ENCODE peak calls at places on chromosomes 6 and 20, in nine cellular contexts. R is uterus, Z is lower lobe of right lung, J is sigmoid colon, W is endodermal cell, I is PC-9, T is left lung, S is ascending aorta, X is upper lobe of right lung. G is an unnamed sample.

GRCh38 chr6:166771701-166772100 is 144.7 kb upstream of the RPS6KA2 start:
- DNase-seq in I (no peak), J (no peak), S (no peak), W (peak; percentile 20), T (no peak), Z (no peak), R (no peak), X (no peak), G (no peak)

GRCh38 chr6:37452522-37452921 is 19.5 kb downstream of the CMTR1 start:
- DNase-seq in I (no peak), S (no peak), R (no peak), X (no peak), T (no peak), Z (no peak), W (no peak), J (no peak), G (no peak)

GRCh38 chr6:118930680-118931079 is 4.3 kb downstream of the MCM9 start:
- DNase-seq in W (no peak), T (no peak), R (no peak), I (no peak), J (no peak), S (no peak), Z (no peak), X (no peak), G (no peak)

GRCh38 chr6:158663465-158664167 is 13.8 kb downstream of the SYTL3 start:
- DNase-seq in I (peak; percentile 71), W (no peak), X (no peak), S (no peak), J (no peak), R (no peak), T (no peak), Z (no peak), G (no peak)

GRCh38 chr6:73116330-73116729 is 109.0 kb downstream of the KHDC1L start:
- DNase-seq in T (no peak), J (no peak), W (no peak), X (no peak), Z (no peak), S (no peak), I (no peak), R (no peak), G (no peak)

GRCh38 chr20:8389381-8390368 is 257.6 kb downstream of the PLCB1 start:
- DNase-seq in Z (no peak), X (no peak), J (no peak), R (no peak), S (no peak), I (peak; percentile 41), T (no peak), W (no peak), G (no peak)

GRCh38 chr6:41278699-41279405 is 7.6 kb downstream of the TREM1 start:
- DNase-seq in T (no peak), I (no peak), W (peak; percentile 92), R (peak; percentile 39), S (no peak), Z (peak; percentile 68), J (no peak), X (no peak), G (peak; percentile 47)

GRCh38 chr6:11575408-11576033 is 38.0 kb downstream of the TMEM170B start:
- DNase-seq in X (no peak), T (no peak), R (peak; percentile 35), I (peak; percentile 86), Z (no peak), J (peak; percentile 77), W (peak; percentile 84), S (no peak), G (peak; percentile 7)

GRCh38 chr6:43779864-43780260 is 9.9 kb downstream of the VEGFA start:
- DNase-seq in T (no peak), X (no peak), Z (peak; percentile 43), S (no peak), J (no peak), R (peak; percentile 60), W (no peak), I (no peak), G (no peak)

GRCh38 chr20:62528983-62529891 is 53.4 kb upstream of the GATA5 start:
- DNase-seq in I (no peak), S (no peak), W (no peak), X (no peak), Z (no peak), T (no peak), R (no peak), J (peak; percentile 83), G (no peak)

GRCh38 chr6:73515204-73516101 is 5.4 kb downstream of the EEF1A1 start:
- DNase-seq in Z (no peak), X (no peak), W (peak; percentile 65), T (no peak), J (peak; percentile 71), I (peak; percentile 85), S (no peak), R (peak; percentile 25), G (peak; percentile 20)

GRCh38 chr20:38308447-38308846 is 4.5 kb downstream of the BPI start:
- DNase-seq in X (no peak), S (no peak), Z (no peak), T (no peak), J (no peak), W (no peak), I (no peak), R (no peak), G (no peak)

DNA sequence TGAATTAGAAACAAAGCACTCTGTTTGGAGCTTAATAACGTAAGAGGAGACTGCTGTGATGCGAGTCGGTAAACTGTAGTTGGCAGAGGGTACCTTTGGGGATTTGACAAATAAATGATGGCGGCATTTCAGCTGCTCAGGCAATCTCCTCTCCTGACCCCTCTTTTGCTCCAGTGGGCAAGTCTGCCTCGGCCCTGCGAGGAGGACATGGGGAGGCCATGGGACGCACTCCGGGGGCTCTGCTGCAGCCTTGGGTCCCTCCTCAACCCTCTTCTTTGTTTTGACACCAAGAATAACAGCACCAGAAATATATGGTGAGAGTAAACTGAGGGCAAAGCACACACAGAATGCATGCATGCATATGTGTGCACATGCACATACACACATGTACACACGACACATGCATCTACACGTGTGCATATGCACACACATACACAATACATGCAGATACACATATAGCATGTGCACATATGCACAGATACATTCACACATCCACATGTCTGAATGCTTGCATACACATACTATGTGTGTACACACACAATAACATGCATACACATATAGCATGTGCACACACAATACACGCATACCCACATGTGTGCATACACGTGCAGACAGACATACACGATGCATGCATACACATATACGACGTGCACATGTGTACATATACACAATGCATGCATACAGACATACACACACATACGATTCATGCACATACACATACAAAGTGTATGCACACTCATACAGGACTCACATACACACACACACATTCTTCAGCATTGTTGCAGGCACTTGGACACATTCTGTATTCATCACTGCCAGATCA is 24.4 kb upstream of the IRF4 start:
- DNase-seq in J (no peak), I (no peak), S (no peak), W (no peak), X (no peak), T (peak; percentile 76), R (no peak), Z (no peak), G (no peak)
- H3K9me3 ChIP-seq in J (peaks cover 6% of the 10 kb centered on the region), I (peaks cover 6% of the 10 kb centered on the region), S (no peaks in the 10 kb centered on the region), W (peaks cover 27% of the 10 kb centered on the region), X (no peaks in the 10 kb centered on the region), T (no peaks in the 10 kb centered on the region), R (no peaks in the 10 kb centered on the region), Z (peaks cover 10% of the 10 kb centered on the region), G (no peaks in the 10 kb centered on the region)

GRCh38 chr20:47206962-47207641 is 149.4 kb downstream of the ZMYND8 start:
- DNase-seq in I (no peak), W (peak; percentile 65), X (no peak), R (no peak), S (no peak), J (no peak), T (no peak), Z (no peak), G (no peak)

GRCh38 chr20:47202765-47203667 is 153.5 kb downstream of the ZMYND8 start:
- DNase-seq in X (no peak), R (no peak), J (no peak), T (no peak), S (no peak), I (no peak), W (no peak), Z (no peak), G (no peak)

GRCh38 chr20:47204008-47204745 is 152.3 kb downstream of the ZMYND8 start:
- DNase-seq in Z (no peak), S (no peak), T (no peak), J (no peak), R (no peak), I (peak; percentile 97), W (no peak), X (no peak), G (no peak)

GRCh38 chr20:47204746-47205122 is 151.8 kb downstream of the ZMYND8 start:
- DNase-seq in X (no peak), W (no peak), Z (no peak), R (no peak), I (no peak), T (no peak), S (no peak), J (no peak), G (no peak)

GRCh38 chr20:47205577-47206123 is 150.8 kb downstream of the ZMYND8 start:
- DNase-seq in S (no peak), W (peak; percentile 84), X (peak; percentile 78), R (no peak), T (peak; percentile 83), J (peak; percentile 70), Z (peak; percentile 77), I (peak; percentile 93), G (peak; percentile 41)
- TF ChIP-seq CTCF in S (peak; percentile 57), W (peak; percentile 72), X (peak; percentile 88), R (no peak), T (peak; percentile 31), J (no peak), Z (peak; percentile 87), I (peak; percentile 76), G (peak; percentile 75)

DNA sequence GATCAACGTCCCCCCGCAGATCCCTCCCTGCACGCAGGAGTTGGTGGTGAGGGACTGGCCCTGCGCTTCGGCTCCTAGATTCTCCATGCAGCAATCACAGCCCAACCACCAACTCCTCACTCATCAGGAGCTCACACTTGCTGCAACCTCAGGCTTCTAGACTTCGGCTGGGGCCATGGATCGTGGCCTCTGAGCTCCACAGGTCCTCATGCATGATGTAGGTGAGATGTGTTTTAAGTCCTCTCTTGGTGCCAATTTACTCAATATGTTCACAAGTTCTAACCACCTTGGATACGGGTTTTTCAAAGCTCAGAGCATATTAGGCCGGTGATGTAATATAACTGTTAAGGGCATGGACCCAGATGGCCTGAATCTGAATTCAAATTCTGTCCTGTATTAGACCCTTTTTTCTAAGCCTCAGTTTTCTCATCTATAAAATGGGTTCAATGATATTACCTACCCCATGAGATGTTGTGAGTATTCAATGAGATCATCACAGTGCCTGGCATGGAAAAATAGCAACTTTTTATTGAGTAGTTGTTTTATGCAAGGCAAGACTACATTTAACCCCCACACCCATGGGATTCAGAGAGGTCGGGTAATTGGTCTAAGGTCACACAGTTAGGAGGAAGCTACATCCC is 31.0 kb downstream of the SUN5 start:
- DNase-seq in W (peak; percentile 75), S (no peak), X (no peak), T (no peak), I (no peak), J (no peak), Z (no peak), R (no peak), G (no peak)
- H3K27ac ChIP-seq in W (no peak overlapping the region), S (no peak overlapping the region), X (no peak overlapping the region), T (no peak overlapping the region), I (no peak overlapping the region), J (no peak overlapping the region), Z (no peak overlapping the region), R (no peak overlapping the region), G (peak overlapping the region; percentile 98)

DNA sequence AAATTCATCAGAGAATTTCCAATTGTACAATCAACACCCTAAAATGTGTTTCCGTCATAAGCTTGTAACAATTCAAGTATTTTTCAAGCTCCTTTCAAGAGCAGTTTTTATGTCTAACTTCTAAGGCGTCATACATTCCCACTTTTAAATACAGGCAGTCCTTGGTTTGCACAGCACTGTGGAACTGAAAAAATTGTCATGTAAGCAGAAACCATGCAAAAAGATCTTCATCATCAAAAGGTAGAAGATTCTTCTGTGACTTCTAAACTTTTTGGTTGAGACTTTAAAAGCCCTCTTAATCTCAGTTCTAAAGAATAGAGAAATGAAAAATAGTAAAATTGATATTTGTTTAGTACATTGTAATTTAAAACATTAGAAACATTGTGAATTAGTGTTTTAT is 315.6 kb downstream of the TPBG start:
- DNase-seq in T (no peak), I (no peak), Z (no peak), J (no peak), S (no peak), X (no peak), R (no peak), W (no peak), G (no peak)
- H3K9me3 ChIP-seq in T (no peaks in the 10 kb centered on the region), I (no peaks in the 10 kb centered on the region), Z (peaks cover 4% of the 10 kb centered on the region), J (peaks cover 8% of the 10 kb centered on the region), S (no peaks in the 10 kb centered on the region), X (peaks cover 5% of the 10 kb centered on the region), R (no peaks in the 10 kb centered on the region), W (peaks cover 52% of the 10 kb centered on the region), G (peaks cover 10% of the 10 kb centered on the region)